ENCODE peak calls at places on chromosomes 13 and 19, in four cellular contexts. O, M, C and N are unnamed samples.

GRCh38 chr19:13133241-13133870 is 15.3 kb downstream of the NACC1 start:
- DNase-seq in O (no peak), M (no peak), C (no peak), N (no peak)

GRCh38 chr13:48403151-48403631 is 9.7 kb downstream of the LPAR6 start:
- DNase-seq in O (no peak), M (no peak), C (peak), N (no peak)

GRCh38 chr19:11098327-11098726 is 9.1 kb downstream of the LDLR start:
- DNase-seq in O (no peak), M (no peak), C (no peak), N (no peak)

GRCh38 chr13:40982772-40983171 is 36.3 kb downstream of the ELF1 start:
- DNase-seq in O (no peak), M (peak), C (peak), N (peak)

GRCh38 chr13:99086149-99086868 is 108.4 kb upstream of the DOCK9 start:
- DNase-seq in O (peak), M (no peak), C (peak), N (no peak)

GRCh38 chr13:114140909-114141255 is 8.5 kb upstream of the RASA3 start:
- DNase-seq in O (peak), M (no peak), C (no peak), N (no peak)

GRCh38 chr19:35741216-35741541 is 1.1 kb downstream of the IGFLR1 start:
- DNase-seq in O (no peak), M (no peak), C (no peak), N (no peak)

GRCh38 chr13:53242015-53242414 is 213.4 kb downstream of the OLFM4 start:
- DNase-seq in O (no peak), M (no peak), C (no peak), N (no peak)

GRCh38 chr13:62250501-62251175 is 835.0 kb upstream of the PCDH20 start:
- DNase-seq in O (no peak), M (no peak), C (no peak), N (no peak)

GRCh38 chr13:98173431-98173921 is 3.6 kb downstream of the RNF113B start:
- DNase-seq in O (no peak), M (no peak), C (no peak), N (no peak)

GRCh38 chr13:39273953-39274352 is 235.7 kb downstream of the NHLRC3 start:
- DNase-seq in O (no peak), M (no peak), C (no peak), N (no peak)

GRCh38 chr13:30924321-30924720 is 8.1 kb upstream of the TEX26 start:
- DNase-seq in O (no peak), M (no peak), C (no peak), N (no peak)

GRCh38 chr13:98349731-98350305 is 172.7 kb upstream of the RNF113B start:
- DNase-seq in O (no peak), M (no peak), C (no peak), N (no peak)

GRCh38 chr13:111907341-111907880 is 159.5 kb upstream of the SOX1 start:
- DNase-seq in O (no peak), M (no peak), C (no peak), N (no peak)

GRCh38 chr13:24618219-24618955 is 61.8 kb upstream of the ATP12A start:
- DNase-seq in O (peak), M (peak), C (peak), N (no peak)

GRCh38 chr13:41603917-41604316 is 146.6 kb downstream of the RGCC start:
- DNase-seq in O (no peak), M (no peak), C (no peak), N (no peak)

GRCh38 chr19:17841810-17842662 is 5.7 kb downstream of the JAK3 start:
- DNase-seq in O (peak), M (no peak), C (peak), N (no peak)

GRCh38 chr13:45249662-45250061 is 48.8 kb upstream of the KCTD4 start:
- DNase-seq in O (no peak), M (no peak), C (no peak), N (no peak)

GRCh38 chr19:10418281-10419199 is 1.8 kb upstream of the PDE4A start:
- DNase-seq in O (no peak), M (no peak), C (no peak), N (no peak)

GRCh38 chr19:55923556-55923955 is 8.6 kb downstream of the NLRP13 start:
- DNase-seq in O (no peak), M (no peak), C (no peak), N (no peak)

GRCh38 chr19:43464089-43464775 is 1.2 kb downstream of the LYPD3 start:
- DNase-seq in O (peak), M (no peak), C (peak), N (no peak)

GRCh38 chr13:23979361-23980159 is 82.3 kb upstream of the C1QTNF9B start:
- DNase-seq in O (no peak), M (no peak), C (peak), N (no peak)

GRCh38 chr13:28753208-28753892 is 34.6 kb upstream of the SLC46A3 start:
- DNase-seq in O (no peak), M (peak), C (no peak), N (peak)

GRCh38 chr13:48160879-48161278 is 66.0 kb upstream of the MED4 start:
- DNase-seq in O (no peak), M (no peak), C (no peak), N (no peak)

GRCh38 chr13:99361197-99361596 is 54.0 kb upstream of the GPR183 start:
- DNase-seq in O (no peak), M (no peak), C (no peak), N (no peak)

GRCh38 chr13:92346046-92346445 is 880.6 kb upstream of the GPC6 start:
- DNase-seq in O (no peak), M (no peak), C (no peak), N (no peak)

GRCh38 chr13:37995052-37995451 is 125.5 kb upstream of the TRPC4 start:
- DNase-seq in O (no peak), M (no peak), C (no peak), N (no peak)